ENCODE peak calls at places on chromosomes 13 and 19, in five cellular contexts. One of them, this sample, is unnamed.

GRCh38 chr19:50891253-50891625 is 18.0 kb downstream of the KLK2 start:
- DNase-seq in Right ventricle myocardium inferior: no peak
- DNase-seq in H4: no peak
- DNase-seq in left kidney: no peak
- DNase-seq in NCI-H1694 treated with DMSO at 0.1 percent for 48 hours: no peak
- DNase-seq in this sample: no peak

GRCh38 chr19:38385057-38385803 is 2.6 kb downstream of the GGN start:
- DNase-seq in Right ventricle myocardium inferior: no peak
- DNase-seq in H4: no peak
- DNase-seq in NCI-H1694 treated with DMSO at 0.1 percent for 48 hours: no peak
- DNase-seq in left kidney: no peak
- DNase-seq in this sample: no peak

GRCh38 chr13:44843403-44843802 is 145.9 kb downstream of the NUFIP1 start:
- DNase-seq in Right ventricle myocardium inferior: no peak
- DNase-seq in left kidney: no peak
- DNase-seq in H4: peak
- DNase-seq in NCI-H1694 treated with DMSO at 0.1 percent for 48 hours: no peak
- DNase-seq in this sample: peak

GRCh38 chr19:30695171-30695875 is 323.1 kb downstream of the ZNF536 start:
- DNase-seq in left kidney: no peak
- DNase-seq in H4: no peak
- DNase-seq in NCI-H1694 treated with DMSO at 0.1 percent for 48 hours: no peak
- DNase-seq in Right ventricle myocardium inferior: no peak
- DNase-seq in this sample: no peak

GRCh38 chr19:45994989-45995714 is at the start of gene CCDC61:
- DNase-seq in left kidney: peak
- DNase-seq in H4: peak
- DNase-seq in NCI-H1694 treated with DMSO at 0.1 percent for 48 hours: peak
- DNase-seq in Right ventricle myocardium inferior: peak
- DNase-seq in this sample: peak

GRCh38 chr19:48746738-48747575 is at the start of gene IZUMO1:
- DNase-seq in Right ventricle myocardium inferior: peak
- DNase-seq in NCI-H1694 treated with DMSO at 0.1 percent for 48 hours: peak
- DNase-seq in left kidney: peak
- DNase-seq in H4: peak
- DNase-seq in this sample: peak

GRCh38 chr19:49456351-49456750 is 3.3 kb downstream of the ALDH16A1 start:
- DNase-seq in Right ventricle myocardium inferior: no peak
- DNase-seq in left kidney: no peak
- DNase-seq in H4: no peak
- DNase-seq in NCI-H1694 treated with DMSO at 0.1 percent for 48 hours: no peak
- DNase-seq in this sample: peak

GRCh38 chr13:71030789-71031188 is 836.2 kb downstream of the DACH1 start:
- DNase-seq in NCI-H1694 treated with DMSO at 0.1 percent for 48 hours: no peak
- DNase-seq in H4: no peak
- DNase-seq in left kidney: no peak
- DNase-seq in Right ventricle myocardium inferior: no peak
- DNase-seq in this sample: no peak

GRCh38 chr19:41774515-41774980 is 19.2 kb downstream of the CEACAM6 start:
- DNase-seq in H4: no peak
- DNase-seq in NCI-H1694 treated with DMSO at 0.1 percent for 48 hours: no peak
- DNase-seq in left kidney: no peak
- DNase-seq in Right ventricle myocardium inferior: no peak
- DNase-seq in this sample: no peak

GRCh38 chr19:17954401-17954800 is 12.5 kb upstream of the KCNN1 start:
- DNase-seq in Right ventricle myocardium inferior: no peak
- DNase-seq in left kidney: no peak
- DNase-seq in NCI-H1694 treated with DMSO at 0.1 percent for 48 hours: no peak
- DNase-seq in H4: no peak
- DNase-seq in this sample: no peak

GRCh38 chr19:406121-406711 is 2.7 kb downstream of the C2CD4C start:
- DNase-seq in NCI-H1694 treated with DMSO at 0.1 percent for 48 hours: no peak
- DNase-seq in left kidney: peak
- DNase-seq in Right ventricle myocardium inferior: peak
- DNase-seq in H4: no peak
- DNase-seq in this sample: no peak

GRCh38 chr13:48094404-48094780 is 512 bp downstream of the MED4 start:
- DNase-seq in NCI-H1694 treated with DMSO at 0.1 percent for 48 hours: no peak
- DNase-seq in left kidney: peak
- DNase-seq in H4: no peak
- DNase-seq in Right ventricle myocardium inferior: no peak
- DNase-seq in this sample: no peak

GRCh38 chr19:10510301-10510802 is 6.9 kb downstream of the S1PR5 start:
- DNase-seq in left kidney: peak
- DNase-seq in Right ventricle myocardium inferior: no peak
- DNase-seq in H4: no peak
- DNase-seq in NCI-H1694 treated with DMSO at 0.1 percent for 48 hours: no peak
- DNase-seq in this sample: no peak

GRCh38 chr13:59829690-59830089 is 334.0 kb downstream of the DIAPH3 start:
- DNase-seq in H4: no peak
- DNase-seq in left kidney: no peak
- DNase-seq in Right ventricle myocardium inferior: no peak
- DNase-seq in NCI-H1694 treated with DMSO at 0.1 percent for 48 hours: no peak
- DNase-seq in this sample: no peak

GRCh38 chr13:72808917-72809500 is 27.1 kb downstream of the PIBF1 start:
- DNase-seq in H4: no peak
- DNase-seq in Right ventricle myocardium inferior: no peak
- DNase-seq in left kidney: peak
- DNase-seq in NCI-H1694 treated with DMSO at 0.1 percent for 48 hours: peak
- DNase-seq in this sample: no peak

GRCh38 chr13:51451467-51452390 is 1.1 kb downstream of the INTS6 start:
- DNase-seq in H4: peak
- DNase-seq in Right ventricle myocardium inferior: peak
- DNase-seq in NCI-H1694 treated with DMSO at 0.1 percent for 48 hours: peak
- DNase-seq in left kidney: peak
- DNase-seq in this sample: no peak

GRCh38 chr19:33998739-33999345 is 173.5 kb upstream of the LSM14A start:
- DNase-seq in NCI-H1694 treated with DMSO at 0.1 percent for 48 hours: peak
- DNase-seq in H4: no peak
- DNase-seq in Right ventricle myocardium inferior: no peak
- DNase-seq in left kidney: no peak
- DNase-seq in this sample: no peak

GRCh38 chr13:114121496-114122466 is 10.6 kb downstream of the RASA3 start:
- DNase-seq in H4: no peak
- DNase-seq in NCI-H1694 treated with DMSO at 0.1 percent for 48 hours: no peak
- DNase-seq in left kidney: peak
- DNase-seq in Right ventricle myocardium inferior: peak
- DNase-seq in this sample: no peak

GRCh38 chr13:61766667-61767058 is 351.0 kb upstream of the PCDH20 start:
- DNase-seq in Right ventricle myocardium inferior: no peak
- DNase-seq in NCI-H1694 treated with DMSO at 0.1 percent for 48 hours: no peak
- DNase-seq in H4: no peak
- DNase-seq in left kidney: no peak
- DNase-seq in this sample: no peak

GRCh38 chr19:16351133-16351809 is 26.6 kb downstream of the KLF2 start:
- DNase-seq in NCI-H1694 treated with DMSO at 0.1 percent for 48 hours: no peak
- DNase-seq in Right ventricle myocardium inferior: peak
- DNase-seq in left kidney: no peak
- DNase-seq in H4: no peak
- DNase-seq in this sample: no peak

GRCh38 chr19:46943150-46943946 is 76.3 kb upstream of the NPAS1 start:
- DNase-seq in left kidney: no peak
- DNase-seq in Right ventricle myocardium inferior: no peak
- DNase-seq in NCI-H1694 treated with DMSO at 0.1 percent for 48 hours: no peak
- DNase-seq in H4: no peak
- DNase-seq in this sample: no peak

GRCh38 chr13:35789335-35790166 is 313.1 kb upstream of the MAB21L1 start:
- DNase-seq in NCI-H1694 treated with DMSO at 0.1 percent for 48 hours: peak
- DNase-seq in H4: peak
- DNase-seq in left kidney: peak
- DNase-seq in Right ventricle myocardium inferior: no peak
- DNase-seq in this sample: no peak

GRCh38 chr19:1774999-1775772 is 21.9 kb downstream of the ONECUT3 start:
- DNase-seq in left kidney: no peak
- DNase-seq in Right ventricle myocardium inferior: no peak
- DNase-seq in NCI-H1694 treated with DMSO at 0.1 percent for 48 hours: no peak
- DNase-seq in H4: no peak
- DNase-seq in this sample: no peak

GRCh38 chr19:18089726-18090125 is 3.0 kb upstream of the IL12RB1 start:
- DNase-seq in Right ventricle myocardium inferior: no peak
- DNase-seq in NCI-H1694 treated with DMSO at 0.1 percent for 48 hours: no peak
- DNase-seq in left kidney: no peak
- DNase-seq in H4: no peak
- DNase-seq in this sample: no peak

GRCh38 chr19:8552810-8553209 is 24.4 kb downstream of the MYO1F start:
- DNase-seq in NCI-H1694 treated with DMSO at 0.1 percent for 48 hours: no peak
- DNase-seq in Right ventricle myocardium inferior: no peak
- DNase-seq in left kidney: peak
- DNase-seq in H4: no peak
- DNase-seq in this sample: no peak

GRCh38 chr19:41551212-41551610 is 24.8 kb upstream of the CEACAM21 start:
- DNase-seq in H4: no peak
- DNase-seq in Right ventricle myocardium inferior: no peak
- DNase-seq in left kidney: no peak
- DNase-seq in NCI-H1694 treated with DMSO at 0.1 percent for 48 hours: no peak
- DNase-seq in this sample: no peak